ENCODE peak calls at places on chromosomes 3 and 15, in four cellular contexts. One of them, this sample, is unnamed.

GRCh38 chr3:64958187-64958586 is 270.4 kb upstream of the ADAMTS9 start:
- DNase-seq in bronchial epithelial cell: no peak
- DNase-seq in thyroid gland: no peak
- DNase-seq in retinal pigment epithelial cell: no peak
- DNase-seq in this sample: no peak

GRCh38 chr15:50180578-50180977 is 1.4 kb upstream of the SLC27A2 start:
- DNase-seq in retinal pigment epithelial cell: no peak
- DNase-seq in bronchial epithelial cell: no peak
- DNase-seq in thyroid gland: no peak
- DNase-seq in this sample: no peak

GRCh38 chr3:153768559-153769469 is 352.4 kb upstream of the ARHGEF26 start:
- DNase-seq in retinal pigment epithelial cell: no peak
- DNase-seq in thyroid gland: peak
- DNase-seq in bronchial epithelial cell: peak
- DNase-seq in this sample: peak

GRCh38 chr3:14371573-14372474 is 30.6 kb upstream of the SLC6A6 start:
- DNase-seq in retinal pigment epithelial cell: peak
- DNase-seq in thyroid gland: peak
- DNase-seq in bronchial epithelial cell: peak
- DNase-seq in this sample: no peak

GRCh38 chr3:60133269-60133877 is 1083.5 kb upstream of the CFAP20DC start:
- DNase-seq in bronchial epithelial cell: peak
- DNase-seq in thyroid gland: no peak
- DNase-seq in retinal pigment epithelial cell: no peak
- DNase-seq in this sample: no peak

GRCh38 chr3:100662113-100662823 is 47.0 kb upstream of the TFG start:
- DNase-seq in bronchial epithelial cell: peak
- DNase-seq in retinal pigment epithelial cell: peak
- DNase-seq in thyroid gland: no peak
- DNase-seq in this sample: no peak

GRCh38 chr3:41075958-41076357 is 123.3 kb upstream of the CTNNB1 start:
- DNase-seq in bronchial epithelial cell: peak
- DNase-seq in retinal pigment epithelial cell: no peak
- DNase-seq in thyroid gland: peak
- DNase-seq in this sample: no peak

GRCh38 chr15:28927043-28927442 is 41.3 kb downstream of the APBA2 start:
- DNase-seq in bronchial epithelial cell: no peak
- DNase-seq in thyroid gland: no peak
- DNase-seq in retinal pigment epithelial cell: no peak
- DNase-seq in this sample: no peak

GRCh38 chr3:52532838-52533622 is 627 bp downstream of the NT5DC2 start:
- DNase-seq in thyroid gland: peak
- DNase-seq in retinal pigment epithelial cell: no peak
- DNase-seq in bronchial epithelial cell: no peak
- DNase-seq in this sample: peak

GRCh38 chr15:100703671-100704070 is 101.3 kb downstream of the ASB7 start:
- DNase-seq in thyroid gland: no peak
- DNase-seq in retinal pigment epithelial cell: no peak
- DNase-seq in bronchial epithelial cell: no peak
- DNase-seq in this sample: no peak

GRCh38 chr15:60172147-60172546 is 168.0 kb downstream of the FOXB1 start:
- DNase-seq in bronchial epithelial cell: peak
- DNase-seq in retinal pigment epithelial cell: peak
- DNase-seq in thyroid gland: no peak
- DNase-seq in this sample: no peak

GRCh38 chr3:112303811-112304325 is 9.9 kb upstream of the SLC9C1 start:
- DNase-seq in bronchial epithelial cell: peak
- DNase-seq in thyroid gland: peak
- DNase-seq in retinal pigment epithelial cell: no peak
- DNase-seq in this sample: no peak

GRCh38 chr3:97884724-97885123 is 62.9 kb downstream of the CRYBG3 start:
- DNase-seq in retinal pigment epithelial cell: no peak
- DNase-seq in bronchial epithelial cell: no peak
- DNase-seq in thyroid gland: no peak
- DNase-seq in this sample: no peak

GRCh38 chr3:158977497-158977896 is 175.6 kb downstream of the MFSD1 start:
- DNase-seq in bronchial epithelial cell: no peak
- DNase-seq in retinal pigment epithelial cell: no peak
- DNase-seq in thyroid gland: no peak
- DNase-seq in this sample: no peak

GRCh38 chr15:90407871-90408317 is 19.9 kb downstream of the IQGAP1 start:
- DNase-seq in bronchial epithelial cell: no peak
- DNase-seq in retinal pigment epithelial cell: peak
- DNase-seq in thyroid gland: no peak
- DNase-seq in this sample: no peak

GRCh38 chr3:159839561-159840379 is 148.9 kb upstream of the IL12A start:
- DNase-seq in thyroid gland: peak
- DNase-seq in bronchial epithelial cell: no peak
- DNase-seq in retinal pigment epithelial cell: no peak
- DNase-seq in this sample: peak

GRCh38 chr15:55126111-55126510 is 70.6 kb downstream of the RSL24D1 start:
- DNase-seq in retinal pigment epithelial cell: no peak
- DNase-seq in bronchial epithelial cell: no peak
- DNase-seq in thyroid gland: no peak
- DNase-seq in this sample: no peak

GRCh38 chr3:177358085-177358967 is 161.0 kb upstream of the TBL1XR1 start:
- DNase-seq in bronchial epithelial cell: peak
- DNase-seq in retinal pigment epithelial cell: no peak
- DNase-seq in thyroid gland: peak
- DNase-seq in this sample: peak

GRCh38 chr3:73745429-73746247 is 120.9 kb upstream of the PDZRN3 start:
- DNase-seq in retinal pigment epithelial cell: no peak
- DNase-seq in bronchial epithelial cell: no peak
- DNase-seq in thyroid gland: no peak
- DNase-seq in this sample: no peak

GRCh38 chr3:37953995-37954394 is 36.6 kb upstream of the VILL start:
- DNase-seq in thyroid gland: no peak
- DNase-seq in bronchial epithelial cell: no peak
- DNase-seq in retinal pigment epithelial cell: no peak
- DNase-seq in this sample: no peak

GRCh38 chr3:188349276-188349962 is 195.5 kb downstream of the LPP start:
- DNase-seq in retinal pigment epithelial cell: no peak
- DNase-seq in thyroid gland: no peak
- DNase-seq in bronchial epithelial cell: peak
- DNase-seq in this sample: no peak
- TF ChIP-seq CTCF in retinal pigment epithelial cell: peak
- TF ChIP-seq CTCF in thyroid gland: no peak
- TF ChIP-seq CTCF in bronchial epithelial cell: no peak
- TF ChIP-seq CTCF in this sample: no peak

GRCh38 chr15:98150531-98150930 is 190.0 kb downstream of the ARRDC4 start:
- DNase-seq in bronchial epithelial cell: no peak
- DNase-seq in thyroid gland: no peak
- DNase-seq in retinal pigment epithelial cell: no peak
- DNase-seq in this sample: no peak

GRCh38 chr15:98144388-98144787 is 183.9 kb downstream of the ARRDC4 start:
- DNase-seq in bronchial epithelial cell: peak
- DNase-seq in thyroid gland: no peak
- DNase-seq in retinal pigment epithelial cell: no peak
- DNase-seq in this sample: no peak

GRCh38 chr15:98150084-98150483 is 189.6 kb downstream of the ARRDC4 start:
- DNase-seq in thyroid gland: no peak
- DNase-seq in retinal pigment epithelial cell: no peak
- DNase-seq in bronchial epithelial cell: no peak
- DNase-seq in this sample: no peak

GRCh38 chr15:98146031-98146430 is 185.5 kb downstream of the ARRDC4 start:
- DNase-seq in bronchial epithelial cell: no peak
- DNase-seq in thyroid gland: no peak
- DNase-seq in retinal pigment epithelial cell: no peak
- DNase-seq in this sample: no peak

DNA sequence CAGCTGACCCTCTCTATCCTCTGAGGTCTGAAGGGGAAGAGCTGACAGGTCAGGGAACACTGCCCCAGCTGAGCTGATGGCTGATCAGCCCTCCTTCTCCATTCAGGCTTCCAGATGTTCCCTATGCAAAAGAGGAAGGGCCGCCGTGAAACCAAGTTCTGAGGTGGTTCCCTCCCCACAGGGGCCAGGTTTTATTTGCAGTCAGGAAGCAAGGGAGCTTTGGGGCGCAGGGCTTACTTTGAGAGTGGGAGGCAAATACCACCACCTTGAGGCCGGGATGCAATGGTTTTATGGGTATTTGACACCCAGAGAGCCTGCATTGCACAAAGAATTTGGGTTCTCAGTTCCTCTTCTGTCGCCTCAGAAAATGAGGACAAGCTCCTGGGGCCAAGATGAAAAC is 186.9 kb downstream of the ARRDC4 start:
- DNase-seq in retinal pigment epithelial cell: no peak
- DNase-seq in thyroid gland: no peak
- DNase-seq in bronchial epithelial cell: no peak
- DNase-seq in this sample: no peak
- TF ChIP-seq CTCF in retinal pigment epithelial cell: no peak
- TF ChIP-seq CTCF in thyroid gland: no peak
- TF ChIP-seq CTCF in bronchial epithelial cell: no peak
- TF ChIP-seq CTCF in this sample: no peak

DNA sequence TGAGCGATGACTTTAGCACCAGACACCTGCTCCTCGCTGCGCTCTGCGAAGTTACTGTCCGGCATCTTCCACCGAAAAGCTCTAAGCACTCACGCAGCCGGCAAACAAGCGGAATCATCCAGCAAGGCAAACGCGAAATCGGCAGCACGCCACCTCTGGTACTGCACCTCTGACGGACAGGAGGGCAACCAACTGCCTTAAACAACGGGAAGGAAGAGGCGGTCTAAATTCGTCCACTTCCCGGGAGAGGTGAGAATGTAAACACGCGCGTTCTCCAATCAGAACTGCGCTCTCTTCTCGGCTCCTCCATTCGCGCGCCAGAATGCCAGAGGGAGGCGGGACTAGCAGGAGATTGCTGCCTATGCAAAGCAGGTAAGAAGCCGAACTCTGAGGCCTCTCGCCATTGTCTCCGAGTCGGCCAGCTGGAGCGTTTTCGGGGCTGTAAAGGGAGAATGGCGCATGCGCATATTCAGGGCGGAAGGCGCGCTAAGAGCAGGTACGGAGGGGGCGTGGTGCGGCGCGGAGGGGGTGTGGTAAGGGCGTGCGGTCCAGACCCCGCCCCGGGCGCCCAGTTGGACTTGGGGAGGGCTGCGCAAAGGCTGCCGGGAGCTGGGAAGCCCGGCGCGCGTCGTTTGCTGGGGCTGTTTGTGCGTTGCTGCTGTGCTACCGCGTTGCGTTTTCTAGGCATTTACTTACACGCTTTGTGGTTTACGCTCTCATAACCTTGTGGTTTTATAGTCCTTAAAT is at the start of the genes BTD and HACL1:
- DNase-seq in bronchial epithelial cell: peak
- DNase-seq in thyroid gland: peak
- DNase-seq in retinal pigment epithelial cell: peak
- DNase-seq in this sample: peak
- TF ChIP-seq CTCF in bronchial epithelial cell: peak
- TF ChIP-seq CTCF in thyroid gland: no peak
- TF ChIP-seq CTCF in retinal pigment epithelial cell: peak
- TF ChIP-seq CTCF in this sample: no peak

DNA sequence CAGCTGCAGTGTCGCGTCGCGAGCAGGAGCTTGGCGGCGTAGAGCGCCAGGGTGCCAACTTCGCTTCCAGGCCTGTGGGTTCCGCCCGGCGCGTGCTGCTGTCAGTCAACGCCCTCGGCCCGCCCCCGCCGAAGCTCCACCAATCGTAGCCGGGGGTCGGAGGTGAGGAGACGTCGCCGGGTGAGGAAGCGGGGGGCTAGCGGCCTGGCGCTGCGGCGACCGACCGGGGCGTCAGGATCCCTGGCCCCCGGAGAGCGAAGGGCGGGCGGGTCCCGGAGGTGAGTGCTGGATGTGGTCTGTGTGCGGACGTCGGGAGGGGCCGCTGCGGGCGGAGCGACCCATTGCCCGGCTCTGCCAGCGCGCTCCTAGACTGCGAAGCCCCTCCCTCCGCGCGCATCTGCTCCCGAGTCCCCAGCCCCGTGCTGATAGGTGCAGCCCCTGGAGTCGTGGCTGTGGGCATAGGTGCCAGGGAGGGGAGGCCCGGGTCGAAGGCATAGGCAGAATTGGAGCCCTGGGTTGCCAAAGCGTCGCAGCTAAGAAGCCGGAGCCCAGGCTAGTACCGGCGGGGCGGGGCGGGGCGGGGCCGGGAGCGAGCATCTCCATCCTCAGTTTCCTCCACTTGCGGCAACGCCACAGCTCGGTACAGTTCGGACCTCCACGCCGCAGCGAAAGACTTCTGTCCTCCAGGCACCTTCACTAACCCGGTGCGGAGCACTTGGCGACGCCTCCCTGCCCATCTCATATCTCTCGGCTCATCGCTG is at the start of gene NXPE3:
- DNase-seq in bronchial epithelial cell: peak
- DNase-seq in thyroid gland: peak
- DNase-seq in retinal pigment epithelial cell: peak
- DNase-seq in this sample: peak
- TF ChIP-seq CTCF in bronchial epithelial cell: no peak
- TF ChIP-seq CTCF in thyroid gland: no peak
- TF ChIP-seq CTCF in retinal pigment epithelial cell: no peak
- TF ChIP-seq CTCF in this sample: no peak

DNA sequence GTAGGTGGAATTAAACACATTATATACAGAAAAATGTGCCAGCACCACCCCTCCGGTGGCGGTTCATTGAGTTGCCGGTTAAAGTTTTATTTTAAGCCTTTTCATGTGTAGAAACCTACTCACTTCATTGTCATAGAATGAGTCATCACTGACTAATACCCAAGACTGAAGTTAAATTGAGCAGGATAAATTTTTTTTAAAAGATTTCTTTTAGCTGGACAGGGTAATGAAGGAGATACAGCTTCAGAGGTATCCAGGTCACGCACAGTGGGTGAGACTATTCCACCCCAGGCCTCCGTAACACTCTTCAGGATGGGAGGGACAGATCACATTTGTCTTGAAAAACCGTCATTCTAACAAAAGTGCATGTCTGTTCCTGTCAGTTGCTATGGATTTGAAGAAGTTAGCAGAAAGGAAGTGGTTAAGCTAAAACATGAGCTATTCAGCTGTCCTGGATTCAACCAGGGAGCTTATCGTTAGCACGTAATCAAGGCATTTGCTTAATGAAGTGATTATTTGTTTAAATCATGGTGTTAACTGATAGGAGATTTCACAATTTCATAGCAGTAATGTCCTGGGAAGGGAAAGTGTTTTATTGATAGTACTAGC is 23.3 kb downstream of the WHAMM start:
- DNase-seq in retinal pigment epithelial cell: peak
- DNase-seq in bronchial epithelial cell: peak
- DNase-seq in thyroid gland: no peak
- DNase-seq in this sample: no peak
- TF ChIP-seq CTCF in retinal pigment epithelial cell: no peak
- TF ChIP-seq CTCF in bronchial epithelial cell: no peak
- TF ChIP-seq CTCF in thyroid gland: no peak
- TF ChIP-seq CTCF in this sample: no peak

GRCh38 chr3:126212629-126213375 is 32.4 kb upstream of the ALDH1L1 start:
- DNase-seq in retinal pigment epithelial cell: no peak
- DNase-seq in bronchial epithelial cell: peak
- DNase-seq in thyroid gland: peak
- DNase-seq in this sample: peak
- TF ChIP-seq CTCF in retinal pigment epithelial cell: peak
- TF ChIP-seq CTCF in bronchial epithelial cell: peak
- TF ChIP-seq CTCF in thyroid gland: peak
- TF ChIP-seq CTCF in this sample: peak